ENCODE peak calls at places on chromosome 12, in four cellular contexts. U is M059J, P is cardiac muscle cell, M is WTC11. I is an unnamed sample.

GRCh38 chr12:82862876-82863649 is 176.4 kb downstream of the TMTC2 start:
- DNase-seq in U (no peak), P (no peak), M (no peak), I (peak; percentile 74)

GRCh38 chr12:65765436-65765813 is 58.9 kb upstream of the HMGA2 start:
- DNase-seq in U (peak; percentile 43), P (no peak), M (no peak), I (no peak)

GRCh38 chr12:93918262-93918661 is 230.1 kb upstream of the PLXNC1 start:
- DNase-seq in U (peak; percentile 91), P (no peak), M (no peak), I (no peak)

GRCh38 chr12:32454075-32454474 is 54.7 kb downstream of the FGD4 start:
- DNase-seq in U (peak; percentile 57), P (no peak), M (no peak), I (no peak)

GRCh38 chr12:29739279-29739991 is 44.3 kb downstream of the TMTC1 start:
- DNase-seq in U (peak; percentile 35), P (no peak), M (no peak), I (no peak)

GRCh38 chr12:117134059-117134458 is 34.8 kb upstream of the TESC start:
- DNase-seq in U (no peak), P (no peak), M (no peak), I (no peak)

GRCh38 chr12:131124487-131125280 is 171.0 kb downstream of the ADGRD1 start:
- DNase-seq in U (no peak), P (no peak), M (no peak), I (no peak)

GRCh38 chr12:9820281-9820930 is 6.9 kb upstream of the KLRF1 start:
- DNase-seq in U (no peak), P (no peak), M (no peak), I (no peak)

GRCh38 chr12:10242539-10242938 is 29.9 kb downstream of the GABARAPL1 start:
- DNase-seq in U (no peak), P (no peak), M (no peak), I (no peak)

GRCh38 chr12:124033859-124034258 is 60.8 kb downstream of the ZNF664 start:
- DNase-seq in U (no peak), P (no peak), M (no peak), I (no peak)

GRCh38 chr12:81176796-81177195 is 98.9 kb downstream of the ACSS3 start:
- DNase-seq in U (no peak), P (no peak), M (no peak), I (no peak)

GRCh38 chr12:15830538-15830937 is 41.4 kb upstream of the EPS8 start:
- DNase-seq in U (peak; percentile 28), P (no peak), M (no peak), I (no peak)

GRCh38 chr12:131592972-131593371 is 117.9 kb upstream of the SFSWAP start:
- DNase-seq in U (peak; percentile 6), P (peak; percentile 47), M (no peak), I (no peak)

GRCh38 chr12:103529306-103529705 is 33.5 kb upstream of the C12orf42 start:
- DNase-seq in U (no peak), P (no peak), M (no peak), I (peak; percentile 81)

GRCh38 chr12:47602330-47602729 is 103.5 kb downstream of the RPAP3 start:
- DNase-seq in U (peak; percentile 10), P (no peak), M (no peak), I (no peak)

GRCh38 chr12:98754095-98754494 is 109.0 kb downstream of the APAF1 start:
- DNase-seq in U (peak; percentile 88), P (no peak), M (no peak), I (no peak)

I was measured in NCI-H2171.